ENCODE peak calls at places on chromosomes 13 and 19, in six cellular contexts. U, Z, I, E, T and A are unnamed samples.

GRCh38 chr19:3784607-3785463 is 1.3 kb downstream of the MATK start:
- DNase-seq in E (no peak), Z (no peak), U (no peak), I (peak; percentile 35), T (no peak), A (peak; percentile 40)

GRCh38 chr13:97307882-97308624 is 85.9 kb downstream of the MBNL2 start:
- DNase-seq in I (peak; percentile 85), E (peak; percentile 66), Z (no peak), T (peak; percentile 89), U (no peak), A (peak; percentile 95)

GRCh38 chr13:75993823-75994222 is 357.7 kb downstream of the LMO7 start:
- DNase-seq in Z (no peak), I (peak; percentile 20), U (no peak), E (no peak), T (no peak), A (peak; percentile 6)

GRCh38 chr19:39502640-39503417 is 4.1 kb downstream of the DLL3 start:
- DNase-seq in E (peak; percentile 53), I (peak; percentile 62), U (no peak), T (no peak), Z (peak; percentile 80), A (peak; percentile 25)

GRCh38 chr19:2983351-2984195 is 6.2 kb downstream of the TLE6 start:
- DNase-seq in U (peak; percentile 11), T (no peak), Z (peak; percentile 80), E (peak; percentile 60), I (no peak), A (peak; percentile 69)

GRCh38 chr19:49857834-49858590 is 7.1 kb downstream of the PTOV1 start:
- DNase-seq in U (no peak), I (no peak), E (no peak), Z (no peak), T (no peak), A (no peak)

GRCh38 chr13:33217256-33217655 is 68.3 kb downstream of the STARD13 start:
- DNase-seq in T (no peak), I (no peak), U (no peak), Z (no peak), E (no peak), A (no peak)

GRCh38 chr13:91520952-91521351 is 122.5 kb downstream of the GPC5 start:
- DNase-seq in E (peak; percentile 32), T (no peak), Z (no peak), U (no peak), I (no peak), A (no peak)

GRCh38 chr13:57970404-57970803 is 338.9 kb downstream of the PCDH17 start:
- DNase-seq in I (no peak), E (no peak), Z (no peak), T (no peak), U (no peak), A (no peak)

GRCh38 chr13:75050419-75051066 is 431.4 kb downstream of the TBC1D4 start:
- DNase-seq in Z (no peak), U (no peak), I (no peak), E (peak; percentile 14), T (no peak), A (peak; percentile 27)

GRCh38 chr19:16268676-16269319 is 55.8 kb upstream of the KLF2 start:
- DNase-seq in E (no peak), T (no peak), U (no peak), Z (no peak), I (no peak), A (no peak)

GRCh38 chr19:29841559-29842367 is 30.0 kb downstream of the CCNE1 start:
- DNase-seq in I (peak; percentile 71), E (peak; percentile 89), T (no peak), U (no peak), Z (no peak), A (peak; percentile 64)

GRCh38 chr19:19900124-19900523 is 622 bp upstream of the ZNF93 start:
- DNase-seq in E (peak; percentile 79), U (no peak), I (peak; percentile 80), T (no peak), Z (no peak), A (peak; percentile 39)

GRCh38 chr19:3249408-3249807 is 24.9 kb downstream of the CELF5 start:
- DNase-seq in Z (peak; percentile 66), U (no peak), E (no peak), I (peak; percentile 43), T (no peak), A (peak; percentile 29)

GRCh38 chr13:77696006-77696862 is 1.3 kb upstream of the SLAIN1 start:
- DNase-seq in Z (no peak), T (peak; percentile 45), U (no peak), I (no peak), E (no peak), A (no peak)

GRCh38 chr19:2711175-2711936 is 8.9 kb upstream of the GNG7 start:
- DNase-seq in T (no peak), I (peak; percentile 81), Z (no peak), E (peak; percentile 86), U (no peak), A (peak; percentile 81)

GRCh38 chr19:46755077-46755852 is 9.0 kb upstream of the STRN4 start:
- DNase-seq in I (peak; percentile 35), U (no peak), T (no peak), E (peak; percentile 44), Z (no peak), A (no peak)